ENCODE peak calls at places on chromosomes 2 and 18, in eight cellular contexts. H is HCT116; W is stimulated activated CD8-positive, alpha-beta memory T cell treated with anti-CD3 and anti-CD28 coated beads, Interleukin-7, amount 100 ng/mL, for 1 hour; U is osteocyte; M is uterus; L is NCI-H526; O is BE2C; Q is foreskin fibroblast. D is an unnamed sample.

GRCh38 chr18:3411854-3412268 is 38.1 kb upstream of the TGIF1 start:
- DNase-seq in Q (no peak), L (no peak), U (no peak), O (no peak), M (no peak), W (peak), H (no peak), D (no peak)

GRCh38 chr18:5395860-5396448 is 100.4 kb upstream of the ZBTB14 start:
- DNase-seq in L (no peak), H (no peak), W (no peak), O (no peak), Q (no peak), M (no peak), U (no peak), D (no peak)

GRCh38 chr18:75201936-75202335 is 7.0 kb downstream of the PTGR3 start:
- DNase-seq in O (no peak), U (no peak), L (no peak), W (no peak), Q (no peak), M (no peak), H (no peak), D (no peak)

GRCh38 chr2:187586091-187586632 is 31.9 kb upstream of the TFPI start:
- DNase-seq in H (no peak), Q (no peak), O (no peak), W (no peak), U (no peak), L (no peak), M (no peak), D (no peak)

GRCh38 chr2:10297950-10298349 is 4.8 kb upstream of the HPCAL1 start:
- DNase-seq in W (peak), L (no peak), H (peak), O (peak), U (no peak), M (peak), Q (peak), D (no peak)

GRCh38 chr2:72983500-72984039 is 66.3 kb downstream of the EMX1 start:
- DNase-seq in W (no peak), Q (no peak), L (no peak), M (no peak), U (no peak), H (no peak), O (no peak), D (no peak)

GRCh38 chr2:218081695-218082094 is 12.6 kb downstream of the RUFY4 start:
- DNase-seq in Q (peak), W (no peak), L (no peak), O (no peak), U (peak), H (no peak), M (no peak), D (no peak)

GRCh38 chr2:120472891-120473309 is 127.0 kb downstream of the INHBB start:
- DNase-seq in L (no peak), U (no peak), M (peak), H (no peak), W (no peak), O (no peak), Q (no peak), D (no peak)

GRCh38 chr2:188142636-188143035 is 149.0 kb upstream of the GULP1 start:
- DNase-seq in Q (peak), M (no peak), H (no peak), U (no peak), O (no peak), W (no peak), L (no peak), D (no peak)

GRCh38 chr2:40721595-40721994 is 269.7 kb upstream of the SLC8A1 start:
- DNase-seq in M (no peak), Q (peak), W (no peak), O (peak), U (no peak), H (no peak), L (no peak), D (no peak)

GRCh38 chr2:96534701-96535181 is 1.8 kb upstream of the ARID5A start:
- DNase-seq in H (no peak), L (peak), W (no peak), U (no peak), Q (no peak), O (no peak), M (no peak), D (no peak)

GRCh38 chr2:238906254-238906935 is 58.5 kb downstream of the TWIST2 start:
- DNase-seq in L (no peak), O (no peak), U (no peak), Q (no peak), M (no peak), W (no peak), H (no peak), D (no peak)

GRCh38 chr2:47269316-47270232 is 114.5 kb upstream of the STPG4 start:
- DNase-seq in L (no peak), U (no peak), O (no peak), M (peak), W (no peak), Q (peak), H (peak), D (no peak)

GRCh38 chr2:6823111-6823510 is 42.6 kb downstream of the CMPK2 start:
- DNase-seq in M (no peak), W (no peak), L (no peak), O (no peak), H (no peak), U (no peak), Q (no peak), D (no peak)